ENCODE peak calls at places on chromosome 14, in nine cellular contexts. X, O, T, W, B, J, E, K and D are unnamed samples.

GRCh38 chr14:75453817-75454434 is 26.1 kb downstream of the JDP2 start:
- DNase-seq in W (no peak), T (no peak), O (no peak), X (no peak), B (no peak), E (no peak), K (no peak), J (no peak), D (no peak)

GRCh38 chr14:90450667-90451066 is 53.8 kb downstream of the CALM1 start:
- DNase-seq in B (no peak), O (no peak), T (no peak), K (no peak), W (no peak), X (no peak), J (no peak), E (no peak), D (no peak)

GRCh38 chr14:87989613-87990299 is 3.2 kb downstream of the GALC start:
- DNase-seq in T (no peak), K (no peak), O (peak), E (no peak), J (no peak), X (no peak), W (no peak), B (no peak), D (no peak)

GRCh38 chr14:23356662-23357061 is 4.0 kb upstream of the SLC22A17 start:
- DNase-seq in W (no peak), O (no peak), T (no peak), X (no peak), E (no peak), J (no peak), K (no peak), B (no peak), D (no peak)

GRCh38 chr14:99251721-99252120 is 20.3 kb downstream of the BCL11B start:
- DNase-seq in W (no peak), K (no peak), O (no peak), J (no peak), E (no peak), T (no peak), B (no peak), X (no peak), D (no peak)

GRCh38 chr14:64696355-64696844 is 7.8 kb upstream of the PLEKHG3 start:
- DNase-seq in T (no peak), X (no peak), K (no peak), E (no peak), B (no peak), J (no peak), O (no peak), W (no peak), D (peak)

GRCh38 chr14:99191663-99192621 is 80.1 kb downstream of the BCL11B start:
- DNase-seq in X (peak), W (peak), K (peak), J (peak), B (peak), E (peak), O (peak), T (no peak), D (peak)

GRCh38 chr14:44963775-44964380 is 1.9 kb downstream of the TOGARAM1 start:
- DNase-seq in T (no peak), W (peak), B (no peak), E (no peak), K (no peak), O (no peak), J (peak), X (no peak), D (no peak)

GRCh38 chr14:46646796-46647195 is 4.8 kb downstream of the RPL10L start:
- DNase-seq in K (no peak), W (no peak), O (no peak), X (no peak), T (no peak), J (no peak), E (no peak), B (no peak), D (no peak)

GRCh38 chr14:75023108-75023507 is 20.4 kb downstream of the EIF2B2 start:
- DNase-seq in K (peak), O (no peak), B (no peak), W (no peak), T (no peak), J (no peak), X (no peak), E (peak), D (no peak)

GRCh38 chr14:61064210-61064609 is 83.2 kb downstream of the SLC38A6 start:
- DNase-seq in W (no peak), E (no peak), O (no peak), X (no peak), B (no peak), K (no peak), T (no peak), J (no peak), D (no peak)
- TF ChIP-seq CTCF in W (no peak), E (peak), O (no peak), X (no peak), B (no peak), K (no peak), T (peak), J (no peak), D (no peak)

DNA sequence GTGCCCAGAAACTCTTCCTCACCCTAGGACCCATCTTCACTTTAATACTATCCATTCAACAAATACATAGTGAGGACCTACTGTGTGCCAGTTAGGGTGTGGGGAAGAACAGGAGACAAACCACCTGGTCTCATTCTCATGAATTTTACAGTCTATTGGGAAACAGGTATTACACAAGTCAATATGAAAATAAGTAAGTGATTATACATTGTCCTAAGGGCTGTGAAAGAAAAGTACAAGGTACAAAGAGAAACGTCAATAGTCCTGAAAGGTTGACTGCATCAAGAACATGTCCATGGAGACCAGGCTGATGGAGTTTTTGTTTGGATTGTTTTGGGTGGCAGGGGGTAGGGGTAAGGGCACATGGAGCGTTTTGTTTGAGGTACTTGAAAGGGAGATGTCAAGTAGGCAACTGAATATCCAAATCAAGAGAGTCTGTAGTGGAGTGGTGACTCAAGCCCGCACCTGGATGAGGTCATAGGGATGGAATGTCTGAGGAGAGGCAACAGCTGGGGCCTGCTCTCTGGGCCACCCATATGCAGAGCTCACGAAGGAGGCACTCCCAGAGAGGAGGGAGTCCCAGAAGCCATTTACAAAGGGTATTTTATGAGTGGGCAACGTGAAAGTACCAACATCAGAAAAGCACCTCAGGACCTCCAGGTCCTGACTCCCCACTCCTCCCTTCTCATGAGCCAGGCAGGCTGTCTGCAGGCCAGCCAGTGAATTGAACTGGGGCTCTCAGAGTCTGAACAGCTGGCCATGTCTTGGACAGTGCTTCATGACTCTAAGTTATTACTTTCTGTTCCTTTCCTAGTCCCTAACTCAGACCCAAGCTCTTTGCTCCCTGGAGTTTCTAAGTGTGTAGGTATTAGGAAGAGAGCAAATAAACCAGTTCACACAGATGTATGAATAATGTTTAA is 272.0 kb downstream of the ZFP36L1 start:
- DNase-seq in E (no peak), X (no peak), B (peak), J (no peak), T (no peak), O (peak), K (no peak), W (no peak), D (no peak)
- H3K4me3 ChIP-seq in E (no peak), X (no peak), B (no peak), J (no peak), T (no peak), O (no peak), K (no peak), W (no peak), D (no peak)

GRCh38 chr14:37709419-37710195 is 114.2 kb downstream of the TTC6 start:
- DNase-seq in B (no peak), O (no peak), E (peak), X (no peak), J (peak), K (peak), T (no peak), W (peak), D (peak)
- TF ChIP-seq CTCF in B (no peak), O (no peak), E (peak), X (peak), J (peak), K (peak), T (peak), W (peak), D (peak)

GRCh38 chr14:105324080-105324778 is 9.7 kb downstream of the PACS2 start:
- DNase-seq in W (no peak), J (no peak), T (no peak), X (peak), E (peak), K (no peak), O (no peak), B (no peak), D (no peak)
- H3K4me3 ChIP-seq in W (no peak), J (no peak), T (no peak), X (peak), E (no peak), K (no peak), O (no peak), B (no peak), D (no peak)

DNA sequence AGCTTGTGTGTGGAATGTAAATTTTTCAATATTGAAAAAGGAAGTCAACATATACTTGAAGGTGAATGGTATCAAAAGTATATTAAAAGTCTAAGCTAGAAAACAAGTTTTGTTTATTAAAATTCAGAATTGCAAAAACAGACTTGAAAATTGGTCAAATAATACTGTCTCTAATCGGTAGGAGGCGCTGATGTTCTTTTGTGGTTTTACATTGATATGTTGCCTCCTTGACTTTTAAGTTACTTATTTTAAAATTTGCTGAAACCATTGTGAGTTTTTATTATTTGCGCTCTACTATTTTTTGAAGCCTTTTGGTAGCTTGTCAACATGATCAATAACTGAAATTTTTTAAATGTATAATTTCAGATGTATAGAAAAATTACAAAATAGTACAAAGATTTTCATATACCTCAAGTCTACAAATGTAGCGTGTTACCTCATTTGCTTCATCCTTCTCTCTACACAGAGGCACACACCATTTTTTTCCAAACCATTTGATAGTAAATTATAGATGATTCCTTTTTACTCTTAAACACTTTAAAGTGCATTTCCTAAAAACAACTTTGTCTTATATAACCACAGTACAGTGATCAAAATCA is 6.9 kb downstream of the RTRAF start:
- DNase-seq in K (peak), T (no peak), J (peak), W (peak), B (no peak), X (no peak), O (peak), E (peak), D (peak)
- TF ChIP-seq CTCF in K (peak), T (peak), J (peak), W (peak), B (peak), X (peak), O (peak), E (peak), D (peak)

GRCh38 chr14:94112513-94113060 is 2.1 kb downstream of the IFI27 start:
- DNase-seq in W (no peak), E (no peak), B (no peak), O (peak), J (no peak), X (no peak), K (no peak), T (no peak), D (no peak)

GRCh38 chr14:94113908-94114588 is 3.5 kb downstream of the IFI27 start:
- DNase-seq in J (no peak), T (no peak), K (peak), W (peak), X (no peak), B (no peak), O (no peak), E (no peak), D (peak)

GRCh38 chr14:94114589-94115067 is 4.1 kb downstream of the IFI27 start:
- DNase-seq in J (no peak), B (no peak), T (no peak), O (no peak), W (no peak), K (no peak), E (no peak), X (no peak), D (no peak)

GRCh38 chr14:94113073-94113472 is 2.5 kb downstream of the IFI27 start:
- DNase-seq in T (no peak), K (no peak), B (no peak), O (no peak), X (no peak), J (no peak), E (no peak), W (no peak), D (no peak)

GRCh38 chr14:94113490-94113889 is 3.0 kb downstream of the IFI27 start:
- DNase-seq in X (peak), T (no peak), E (peak), K (peak), W (peak), O (peak), J (no peak), B (no peak), D (no peak)
- H3K4me3 ChIP-seq in X (peak), T (no peak), E (no peak), K (no peak), W (no peak), O (no peak), J (no peak), B (no peak), D (no peak)

GRCh38 chr14:31208546-31209424 is 1.2 kb upstream of the HECTD1 start:
- DNase-seq in E (no peak), T (no peak), W (no peak), O (peak), X (no peak), J (no peak), B (no peak), K (no peak), D (no peak)

GRCh38 chr14:31207287-31207745 is 277 bp downstream of the HECTD1 start:
- DNase-seq in J (no peak), B (no peak), E (no peak), W (no peak), O (no peak), X (no peak), K (no peak), T (no peak), D (no peak)

GRCh38 chr14:31209605-31210004 is 2.0 kb upstream of the HECTD1 start:
- DNase-seq in W (no peak), E (no peak), K (no peak), T (no peak), O (no peak), B (no peak), X (no peak), J (no peak), D (no peak)

GRCh38 chr14:31206536-31207286 is 882 bp downstream of the HECTD1 start:
- DNase-seq in X (peak), T (no peak), W (no peak), E (no peak), K (no peak), J (peak), O (peak), B (peak), D (peak)

GRCh38 chr14:31207746-31208545 is at the start of gene HECTD1:
- DNase-seq in X (peak), J (peak), B (peak), W (peak), T (peak), O (peak), K (peak), E (peak), D (peak)
- TF ChIP-seq CTCF in X (peak), J (peak), B (peak), W (no peak), T (peak), O (peak), K (peak), E (peak), D (peak)